ENCODE peak calls at places on chromosome 12, in eight cellular contexts. T is neural crest cell, F is WTC11, C is GM13976, L is fibroblast of lung, B is H9, D is transverse colon, K is nephron progenitor cell. R is an unnamed sample.

GRCh38 chr12:106138279-106138645 is 492 bp downstream of the NUAK1 start:
- DNase-seq in F (no peak), T (peak; percentile 27), D (no peak), K (no peak), L (no peak), B (no peak), C (peak; percentile 28), R (no peak)

GRCh38 chr12:58176296-58176869 is 235.0 kb downstream of the ATP23 start:
- DNase-seq in T (peak; percentile 53), B (peak; percentile 83), F (peak; percentile 77), C (peak; percentile 4), D (peak; percentile 43), L (no peak), K (peak; percentile 63), R (peak; percentile 59)

GRCh38 chr12:57864382-57864781 is 17.9 kb upstream of the CTDSP2 start:
- DNase-seq in K (peak; percentile 14), B (peak; percentile 72), T (no peak), L (peak; percentile 24), F (peak; percentile 50), C (no peak), D (no peak), R (no peak)

GRCh38 chr12:6375269-6376078 is at the start of gene SCNN1A:
- DNase-seq in K (no peak), D (peak; percentile 86), B (peak; percentile 98), F (peak; percentile 95), T (no peak), L (no peak), C (no peak), R (no peak)

GRCh38 chr12:106956048-106956935 is 585 bp downstream of the TMEM263 start:
- DNase-seq in K (peak; percentile 56), B (peak; percentile 84), C (peak; percentile 76), F (peak; percentile 14), T (peak; percentile 34), D (peak; percentile 67), L (peak; percentile 93), R (peak; percentile 43)

GRCh38 chr12:94545937-94546771 is 86.5 kb upstream of the CEP83 start:
- DNase-seq in K (peak; percentile 40), C (peak; percentile 75), F (peak; percentile 62), B (peak; percentile 78), T (peak; percentile 39), D (peak; percentile 65), L (peak; percentile 62), R (peak; percentile 54)

GRCh38 chr12:30923057-30923456 is 3.5 kb upstream of the TSPAN11 start:
- DNase-seq in B (no peak), D (no peak), K (no peak), C (no peak), T (no peak), L (no peak), F (no peak), R (no peak)

GRCh38 chr12:27777141-27777540 is 2.9 kb upstream of the KLHL42 start:
- DNase-seq in D (no peak), F (no peak), T (no peak), L (no peak), B (no peak), K (no peak), C (no peak), R (no peak)

GRCh38 chr12:47078733-47079364 is 572 bp upstream of the PCED1B start:
- DNase-seq in T (no peak), L (peak; percentile 50), F (no peak), D (peak; percentile 45), C (peak; percentile 17), B (no peak), K (peak; percentile 22), R (peak; percentile 27)

GRCh38 chr12:106873983-106874382 is 81.7 kb upstream of the TMEM263 start:
- DNase-seq in L (no peak), D (no peak), F (no peak), K (no peak), T (no peak), B (no peak), C (no peak), R (no peak)

GRCh38 chr12:42372154-42372791 is 46.3 kb downstream of the PPHLN1 start:
- DNase-seq in B (no peak), L (peak; percentile 22), C (peak; percentile 56), F (no peak), T (peak; percentile 14), D (no peak), K (peak; percentile 16), R (no peak)

GRCh38 chr12:88035271-88035906 is 6.2 kb upstream of the C12orf50 start:
- DNase-seq in T (peak; percentile 79), B (peak; percentile 88), F (peak; percentile 86), L (peak; percentile 85), K (peak; percentile 89), D (peak; percentile 91), C (peak; percentile 89), R (peak; percentile 95)

GRCh38 chr12:131986361-131986760 is 36.6 kb downstream of the EP400 start:
- DNase-seq in D (no peak), K (no peak), C (no peak), B (no peak), F (no peak), T (no peak), L (no peak), R (no peak)

GRCh38 chr12:1706284-1707016 is 15.6 kb downstream of the ADIPOR2 start:
- DNase-seq in T (no peak), L (peak; percentile 16), K (no peak), B (no peak), F (no peak), D (no peak), C (no peak), R (no peak)

GRCh38 chr12:20320552-20320951 is 47.8 kb upstream of the PDE3A start:
- DNase-seq in L (no peak), C (no peak), B (no peak), F (no peak), D (no peak), T (no peak), K (no peak), R (no peak)

GRCh38 chr12:31235868-31236395 is 90.0 kb downstream of the SINHCAF start:
- DNase-seq in C (no peak), B (no peak), F (no peak), K (no peak), T (no peak), D (no peak), L (no peak), R (no peak)

GRCh38 chr12:105957058-105957457 is 181.7 kb downstream of the NUAK1 start:
- DNase-seq in K (no peak), D (no peak), F (no peak), L (no peak), T (no peak), C (no peak), B (no peak), R (no peak)

GRCh38 chr12:27667540-27667939 is 28.7 kb upstream of the REP15 start:
- DNase-seq in B (no peak), F (no peak), C (no peak), K (no peak), L (peak; percentile 88), T (no peak), D (no peak), R (no peak)

GRCh38 chr12:2023365-2023764 is 19.1 kb upstream of the DCP1B start:
- DNase-seq in L (no peak), C (no peak), T (no peak), B (no peak), K (no peak), D (no peak), F (no peak), R (no peak)

GRCh38 chr12:5295151-5295550 is 136.8 kb upstream of the NTF3 start:
- DNase-seq in C (no peak), L (no peak), B (no peak), K (no peak), T (no peak), F (no peak), D (no peak), R (no peak)

GRCh38 chr12:5292651-5293050 is 139.3 kb upstream of the NTF3 start:
- DNase-seq in K (no peak), L (no peak), B (no peak), C (no peak), D (no peak), F (no peak), T (no peak), R (no peak)

GRCh38 chr12:5293773-5294172 is 138.1 kb upstream of the NTF3 start:
- DNase-seq in L (no peak), T (no peak), F (no peak), D (no peak), B (no peak), K (no peak), C (no peak), R (no peak)

GRCh38 chr12:5294274-5294673 is 137.6 kb upstream of the NTF3 start:
- DNase-seq in D (no peak), T (no peak), B (no peak), L (no peak), K (no peak), F (no peak), C (no peak), R (no peak)

GRCh38 chr12:5295966-5296365 is 135.9 kb upstream of the NTF3 start:
- DNase-seq in L (no peak), F (no peak), D (no peak), B (no peak), C (no peak), T (no peak), K (no peak), R (no peak)
- TF ChIP-seq CTCF in L (no peak), F (no peak), D (no peak), B (no peak), C (no peak), T (no peak), K (no peak), R (no peak)

GRCh38 chr12:53985358-53985899 is 483 bp downstream of the HOXC10 start:
- DNase-seq in K (no peak), L (no peak), C (no peak), T (no peak), F (no peak), D (no peak), B (peak; percentile 68), R (no peak)
- TF ChIP-seq CTCF in K (no peak), L (no peak), C (no peak), T (no peak), F (no peak), D (no peak), B (no peak), R (no peak)

GRCh38 chr12:115384391-115384790 is 700.4 kb upstream of the TBX3 start:
- DNase-seq in K (no peak), D (no peak), T (no peak), B (no peak), F (no peak), C (no peak), L (peak; percentile 12), R (no peak)

GRCh38 chr12:115387392-115387791 is 703.4 kb upstream of the TBX3 start:
- DNase-seq in F (no peak), K (no peak), D (no peak), L (no peak), B (peak; percentile 46), C (no peak), T (no peak), R (no peak)

GRCh38 chr12:115380509-115381120 is 696.6 kb upstream of the TBX3 start:
- DNase-seq in L (no peak), B (no peak), F (no peak), K (no peak), D (no peak), C (no peak), T (no peak), R (no peak)

GRCh38 chr12:115385141-115385540 is 701.2 kb upstream of the TBX3 start:
- DNase-seq in K (no peak), T (no peak), L (no peak), D (no peak), C (no peak), F (no peak), B (no peak), R (no peak)

GRCh38 chr12:115383668-115384067 is 699.7 kb upstream of the TBX3 start:
- DNase-seq in L (peak; percentile 93), F (no peak), K (no peak), C (no peak), B (no peak), T (no peak), D (no peak), R (no peak)
- TF ChIP-seq CTCF in L (no peak), F (no peak), K (no peak), C (no peak), B (no peak), T (no peak), D (no peak), R (no peak)

GRCh38 chr12:91109148-91109564 is 2.1 kb downstream of the LUM start:
- DNase-seq in L (peak; percentile 85), D (peak; percentile 70), B (peak; percentile 86), F (peak; percentile 82), T (peak; percentile 44), K (peak; percentile 72), C (peak; percentile 14), R (peak; percentile 83)
- TF ChIP-seq CTCF in L (peak; percentile 65), D (peak; percentile 41), B (peak; percentile 96), F (peak; percentile 62), T (peak; percentile 77), K (peak; percentile 74), C (peak; percentile 66), R (peak; percentile 90)

R was measured in glutamatergic neuron.